ENCODE peak calls at places on chromosome 4, in five cellular contexts. G, C, U, A and V are unnamed samples.

GRCh38 chr4:185508162-185508561 is 27.1 kb downstream of the PDLIM3 start:
- DNase-seq in G (peak; percentile 14), C (no peak), U (no peak), A (no peak), V (no peak)

GRCh38 chr4:189092596-189092995 is 848.1 kb upstream of the FRG1 start:
- DNase-seq in G (no peak), C (no peak), U (peak; percentile 50), A (peak; percentile 9), V (peak; percentile 0)

GRCh38 chr4:159669094-159669493 is 566.2 kb downstream of the RAPGEF2 start:
- DNase-seq in G (no peak), C (no peak), U (no peak), A (no peak), V (no peak)

GRCh38 chr4:83964996-83965541 is 429.2 kb downstream of the GPAT3 start:
- DNase-seq in G (no peak), C (no peak), U (peak; percentile 60), A (peak; percentile 29), V (peak; percentile 53)

GRCh38 chr4:149347139-149347538 is 468.5 kb downstream of the IQCM start:
- DNase-seq in G (no peak), C (no peak), U (peak; percentile 67), A (peak; percentile 50), V (peak; percentile 16)

GRCh38 chr4:24824720-24825119 is 29.3 kb downstream of the SOD3 start:
- DNase-seq in G (no peak), C (no peak), U (no peak), A (no peak), V (no peak)

GRCh38 chr4:15400911-15401671 is 26.7 kb upstream of the C1QTNF7 start:
- DNase-seq in G (no peak), C (peak; percentile 61), U (peak; percentile 92), A (peak; percentile 92), V (peak; percentile 90)

GRCh38 chr4:155759372-155760252 is 791 bp downstream of the GUCY1B1 start:
- DNase-seq in G (no peak), C (no peak), U (peak; percentile 16), A (peak; percentile 78), V (peak; percentile 26)